ENCODE peak calls at places on chromosomes 12 and 14, in nine cellular contexts. E is AG10803; X is T-helper 9 cell; W is stimulated activated CD8-positive, alpha-beta memory T cell treated with anti-CD3 and anti-CD28 coated beads, Interleukin-4, amount 100 ng/mL, for 1 hour; S is ecto neural progenitor cell; F is T-helper 2 cell; K is activated CD4-positive, CD25-positive, alpha-beta regulatory T cell treated with anti-CD3 and anti-CD28 coated beads, Interleukin-2, amount 50 U/mL, for 16 hours; M is fibroblast of lung; O is fibroblast of mammary gland. I is an unnamed sample.

GRCh38 chr12:22018860-22019259 is 27.2 kb upstream of the CMAS start:
- DNase-seq in W (no peak), O (peak), F (no peak), E (peak), M (no peak), K (no peak), S (no peak), X (no peak), I (no peak)

GRCh38 chr14:69335421-69335820 is 62.7 kb downstream of the ERH start:
- DNase-seq in X (no peak), F (no peak), K (no peak), W (no peak), M (peak), E (no peak), O (no peak), S (no peak), I (no peak)

GRCh38 chr12:47408171-47408871 is 297.5 kb downstream of the RPAP3 start:
- DNase-seq in O (no peak), F (no peak), S (peak), X (no peak), M (no peak), W (no peak), K (no peak), E (no peak), I (no peak)

GRCh38 chr14:45526715-45527549 is 273.9 kb upstream of the MIS18BP1 start:
- DNase-seq in K (no peak), S (peak), M (no peak), X (no peak), E (no peak), F (no peak), W (no peak), O (peak), I (peak)

GRCh38 chr14:23137221-23138172 is 18.4 kb upstream of the CEBPE start:
- DNase-seq in X (no peak), E (no peak), F (no peak), K (no peak), W (no peak), M (no peak), O (no peak), S (no peak), I (no peak)

GRCh38 chr12:49482095-49483051 is 56.5 kb upstream of the KCNH3 start:
- DNase-seq in F (no peak), X (no peak), M (peak), W (no peak), S (no peak), O (no peak), K (no peak), E (no peak), I (no peak)

GRCh38 chr14:96268426-96269358 is 12.7 kb downstream of the BDKRB1 start:
- DNase-seq in X (no peak), W (no peak), O (peak), K (no peak), E (peak), S (no peak), M (peak), F (no peak), I (no peak)

GRCh38 chr14:92407395-92407794 is 84.4 kb downstream of the SLC24A4 start:
- DNase-seq in K (no peak), O (no peak), M (no peak), F (no peak), S (no peak), W (no peak), X (no peak), E (no peak), I (no peak)

GRCh38 chr14:75566321-75566720 is 12.1 kb upstream of the FLVCR2 start:
- DNase-seq in W (peak), F (peak), M (no peak), S (no peak), K (peak), O (peak), X (peak), E (peak), I (no peak)

GRCh38 chr12:52495385-52495784 is 2.3 kb upstream of the KRT6A start:
- DNase-seq in K (no peak), W (no peak), O (peak), F (no peak), S (no peak), X (no peak), M (peak), E (peak), I (no peak)

GRCh38 chr12:2359725-2360629 is 307.2 kb downstream of the CACNA1C start:
- DNase-seq in F (no peak), E (no peak), M (no peak), O (no peak), S (no peak), K (no peak), W (no peak), X (no peak), I (no peak)

GRCh38 chr12:98058838-98059237 is 456.6 kb upstream of the TMPO start:
- DNase-seq in M (peak), S (no peak), F (no peak), O (no peak), K (no peak), W (no peak), X (no peak), E (no peak), I (no peak)

GRCh38 chr12:98232753-98233385 is 282.5 kb upstream of the TMPO start:
- DNase-seq in K (no peak), W (no peak), E (no peak), M (peak), X (no peak), F (no peak), S (no peak), O (no peak), I (no peak)

GRCh38 chr12:120368789-120369475 is at the start of gene MSI1:
- DNase-seq in E (no peak), O (no peak), X (no peak), S (peak), F (no peak), M (no peak), W (no peak), K (no peak), I (no peak)

I was measured in left lobe of liver.